ENCODE peak calls at places on chromosome 17, in four cellular contexts. One of them, this sample, is unnamed.

GRCh38 chr17:21214777-21215541 is 998 bp upstream of the TMEM11 start:
- DNase-seq in cardiac fibroblast: peak
- DNase-seq in left lung: peak
- DNase-seq in testis: no peak
- DNase-seq in this sample: no peak

GRCh38 chr17:79007504-79008381 is 1.8 kb downstream of the CANT1 start:
- DNase-seq in left lung: peak
- DNase-seq in cardiac fibroblast: no peak
- DNase-seq in testis: peak
- DNase-seq in this sample: no peak

GRCh38 chr17:74542166-74542565 is 3.7 kb downstream of the CD300C start:
- DNase-seq in left lung: peak
- DNase-seq in testis: no peak
- DNase-seq in cardiac fibroblast: no peak
- DNase-seq in this sample: no peak

GRCh38 chr17:8420041-8420934 is 15.4 kb upstream of the NDEL1 start:
- DNase-seq in cardiac fibroblast: peak
- DNase-seq in left lung: peak
- DNase-seq in testis: no peak
- DNase-seq in this sample: peak

GRCh38 chr17:7343250-7343649 is 6.9 kb downstream of the ACAP1 start:
- DNase-seq in left lung: no peak
- DNase-seq in cardiac fibroblast: no peak
- DNase-seq in testis: no peak
- DNase-seq in this sample: no peak

GRCh38 chr17:30550512-30551273 is 73.5 kb downstream of the GOSR1 start:
- DNase-seq in testis: no peak
- DNase-seq in left lung: no peak
- DNase-seq in cardiac fibroblast: peak
- DNase-seq in this sample: peak

GRCh38 chr17:9116311-9116820 is 95.1 kb downstream of the NTN1 start:
- DNase-seq in cardiac fibroblast: no peak
- DNase-seq in testis: no peak
- DNase-seq in left lung: no peak
- DNase-seq in this sample: no peak

GRCh38 chr17:9622961-9623360 is 22.4 kb upstream of the USP43 start:
- DNase-seq in cardiac fibroblast: no peak
- DNase-seq in testis: no peak
- DNase-seq in left lung: no peak
- DNase-seq in this sample: no peak

GRCh38 chr17:42363767-42364585 is 24.3 kb downstream of the STAT3 start:
- DNase-seq in testis: no peak
- DNase-seq in left lung: no peak
- DNase-seq in cardiac fibroblast: peak
- DNase-seq in this sample: peak

GRCh38 chr17:65022751-65023421 is 33.7 kb downstream of the GNA13 start:
- DNase-seq in testis: no peak
- DNase-seq in left lung: no peak
- DNase-seq in cardiac fibroblast: peak
- DNase-seq in this sample: peak

GRCh38 chr17:44273607-44274006 is 5.7 kb upstream of the SLC4A1 start:
- DNase-seq in testis: no peak
- DNase-seq in cardiac fibroblast: no peak
- DNase-seq in left lung: no peak
- DNase-seq in this sample: no peak

GRCh38 chr17:49193513-49194296 is 16.7 kb downstream of the GNGT2 start:
- DNase-seq in testis: peak
- DNase-seq in left lung: peak
- DNase-seq in cardiac fibroblast: peak
- DNase-seq in this sample: peak

GRCh38 chr17:67289174-67289876 is 44.3 kb upstream of the HELZ start:
- DNase-seq in left lung: peak
- DNase-seq in cardiac fibroblast: peak
- DNase-seq in testis: peak
- DNase-seq in this sample: peak

GRCh38 chr17:38451030-38451839 is 23.0 kb downstream of the ARHGAP23 start:
- DNase-seq in cardiac fibroblast: peak
- DNase-seq in testis: no peak
- DNase-seq in left lung: no peak
- DNase-seq in this sample: peak

GRCh38 chr17:48048321-48049140 is at the start of gene NFE2L1:
- DNase-seq in testis: peak
- DNase-seq in left lung: peak
- DNase-seq in cardiac fibroblast: peak
- DNase-seq in this sample: peak

GRCh38 chr17:67942810-67943209 is 53.5 kb downstream of the C17orf58 start:
- DNase-seq in left lung: no peak
- DNase-seq in cardiac fibroblast: peak
- DNase-seq in testis: no peak
- DNase-seq in this sample: no peak

GRCh38 chr17:5793899-5794298 is 209.6 kb upstream of the NLRP1 start:
- DNase-seq in cardiac fibroblast: no peak
- DNase-seq in left lung: no peak
- DNase-seq in testis: no peak
- DNase-seq in this sample: peak

GRCh38 chr17:81646869-81647600 is 9.3 kb downstream of the PDE6G start:
- DNase-seq in testis: no peak
- DNase-seq in cardiac fibroblast: no peak
- DNase-seq in left lung: no peak
- DNase-seq in this sample: no peak

DNA sequence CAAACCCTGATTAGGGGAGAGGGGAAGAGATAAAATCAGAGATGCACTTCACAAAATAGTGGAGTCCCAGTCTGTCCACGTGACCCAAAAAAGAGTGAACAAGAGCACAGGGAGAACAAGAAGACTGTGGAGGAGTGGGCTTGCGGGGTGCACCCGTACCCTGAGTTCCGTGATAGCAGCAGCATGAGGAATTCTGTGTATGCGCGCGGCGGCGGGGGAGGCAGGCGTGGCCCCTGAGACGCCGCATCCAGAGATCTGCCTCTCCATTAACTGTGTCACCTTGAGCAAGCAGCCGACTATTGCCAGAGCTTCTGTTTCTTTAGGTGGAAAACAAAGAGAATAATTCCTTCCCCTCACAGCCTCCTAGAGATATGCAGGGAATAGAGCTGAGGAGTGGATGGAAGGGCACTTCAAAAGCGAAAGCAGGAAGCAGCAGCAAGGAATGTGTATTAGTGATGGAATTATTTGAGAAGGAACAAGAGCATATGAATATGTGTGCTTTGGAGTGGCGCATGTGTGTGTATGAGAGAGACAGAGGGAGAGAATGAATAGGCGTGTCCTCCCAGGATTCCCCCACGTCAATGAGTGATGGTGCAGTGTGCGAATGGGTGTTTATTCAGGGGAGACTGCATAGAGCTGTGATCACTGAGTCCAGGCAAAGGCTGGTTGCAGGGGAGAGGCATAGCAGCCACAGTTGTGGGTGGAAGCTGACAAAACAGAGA is 10.4 kb upstream of the SOX9 start:
- DNase-seq in cardiac fibroblast: no peak
- DNase-seq in left lung: no peak
- DNase-seq in testis: peak
- DNase-seq in this sample: no peak
- H3K4me3 ChIP-seq in cardiac fibroblast: peak
- H3K4me3 ChIP-seq in left lung: peak
- H3K4me3 ChIP-seq in testis: peak
- H3K4me3 ChIP-seq in this sample: no peak

GRCh38 chr17:77146882-77147281 is 6.1 kb downstream of the SEC14L1 start:
- DNase-seq in left lung: peak
- DNase-seq in cardiac fibroblast: no peak
- DNase-seq in testis: peak
- DNase-seq in this sample: no peak
- TF ChIP-seq CTCF in left lung: no peak
- TF ChIP-seq CTCF in cardiac fibroblast: no peak
- TF ChIP-seq CTCF in testis: no peak
- TF ChIP-seq CTCF in this sample: no peak

GRCh38 chr17:50531428-50532025 is 1.0 kb upstream of the EPN3 start:
- DNase-seq in cardiac fibroblast: no peak
- DNase-seq in left lung: no peak
- DNase-seq in testis: no peak
- DNase-seq in this sample: no peak

GRCh38 chr17:50534222-50534978 is 1.9 kb downstream of the EPN3 start:
- DNase-seq in testis: no peak
- DNase-seq in left lung: peak
- DNase-seq in cardiac fibroblast: no peak
- DNase-seq in this sample: no peak

GRCh38 chr17:50533185-50533584 is 650 bp downstream of the EPN3 start:
- DNase-seq in left lung: no peak
- DNase-seq in cardiac fibroblast: no peak
- DNase-seq in testis: no peak
- DNase-seq in this sample: no peak

GRCh38 chr17:50533720-50534148 is 1.2 kb downstream of the EPN3 start:
- DNase-seq in cardiac fibroblast: peak
- DNase-seq in left lung: no peak
- DNase-seq in testis: peak
- DNase-seq in this sample: no peak

DNA sequence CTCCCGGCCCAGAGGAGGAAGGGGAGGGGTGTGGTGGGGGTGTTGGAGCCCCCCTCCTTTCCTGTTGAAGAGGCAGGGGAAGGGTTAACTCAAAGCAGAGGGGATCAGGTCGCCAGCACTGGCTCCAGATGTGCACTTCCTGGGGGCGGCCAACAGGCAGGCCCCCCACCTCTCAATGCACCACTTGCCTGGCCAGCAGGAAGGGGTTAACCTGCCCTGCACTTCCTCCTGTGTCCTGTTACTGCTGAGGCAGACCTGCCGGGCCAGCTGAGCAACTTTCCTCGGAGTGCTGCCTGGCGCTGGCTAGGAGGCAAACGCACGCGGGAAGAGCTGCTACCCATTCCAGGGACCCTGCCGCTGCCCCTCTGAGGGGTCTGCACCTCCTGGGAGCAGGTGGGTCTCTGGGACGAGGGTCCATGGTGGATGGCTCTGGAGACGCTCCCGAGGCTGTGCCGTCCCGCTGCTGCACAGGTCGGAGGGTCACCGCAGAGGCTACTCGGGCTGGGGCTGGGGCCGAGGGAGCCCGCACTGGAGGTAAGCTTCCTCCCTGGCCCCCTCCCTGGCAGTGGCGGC is at the start of gene EPN3:
- DNase-seq in cardiac fibroblast: no peak
- DNase-seq in left lung: peak
- DNase-seq in testis: no peak
- DNase-seq in this sample: no peak
- H3K4me3 ChIP-seq in cardiac fibroblast: no peak
- H3K4me3 ChIP-seq in left lung: peak
- H3K4me3 ChIP-seq in testis: peak
- H3K4me3 ChIP-seq in this sample: no peak

GRCh38 chr17:27206447-27206846 is 87.5 kb upstream of the WSB1 start:
- DNase-seq in left lung: no peak
- DNase-seq in testis: no peak
- DNase-seq in cardiac fibroblast: peak
- DNase-seq in this sample: no peak
- TF ChIP-seq CTCF in left lung: no peak
- TF ChIP-seq CTCF in testis: no peak
- TF ChIP-seq CTCF in cardiac fibroblast: peak
- TF ChIP-seq CTCF in this sample: peak

This sample was measured in astrocyte of the spinal cord.